ENCODE peak calls at places on chromosomes 16 and 17, in six cellular contexts. Q, S, K, B, Z and F are unnamed samples. For H3K4me1, the result is how much of the 10 kb centered on the place peaks cover.

GRCh38 chr16:668519-669171 is 713 bp downstream of the RHOT2 start:
- DNase-seq in B (no peak), Q (no peak), S (no peak), K (no peak), Z (no peak), F (no peak)

GRCh38 chr17:80727409-80727755 is 182.7 kb downstream of the RPTOR start:
- DNase-seq in B (no peak), Z (no peak), S (no peak), K (no peak), Q (no peak), F (no peak)

GRCh38 chr17:56594528-56595418 is 1.3 kb downstream of the NOG start:
- DNase-seq in S (peak), B (peak), K (peak), Z (peak), Q (peak), F (peak)

GRCh38 chr16:72856797-72857196 is 191.1 kb downstream of the ZFHX3 start:
- DNase-seq in S (no peak), B (peak), K (peak), Q (no peak), Z (no peak), F (no peak)

GRCh38 chr16:54362801-54363200 is 76.2 kb upstream of the IRX3 start:
- DNase-seq in K (no peak), Q (no peak), B (no peak), Z (no peak), S (no peak), F (no peak)

GRCh38 chr16:53282975-53283946 is 151.0 kb upstream of the RBL2 start:
- DNase-seq in S (peak), K (no peak), Q (peak), B (no peak), Z (peak), F (peak)

GRCh38 chr16:711548-712320 is 3.2 kb upstream of the METRN start:
- DNase-seq in Q (peak), S (no peak), Z (peak), K (peak), B (peak), F (peak)

GRCh38 chr17:82097187-82097918 is 683 bp downstream of the FASN start:
- DNase-seq in Q (peak), Z (peak), B (no peak), K (no peak), S (no peak), F (peak)

GRCh38 chr16:81444448-81445121 is at the start of gene CMIP:
- DNase-seq in Z (peak), K (peak), S (peak), B (peak), Q (peak), F (peak)

GRCh38 chr17:47275245-47275984 is 21.8 kb downstream of the ITGB3 start:
- DNase-seq in Z (peak), S (peak), K (peak), Q (peak), B (peak), F (no peak)

GRCh38 chr17:47276444-47276843 is 22.8 kb downstream of the ITGB3 start:
- DNase-seq in B (no peak), K (no peak), Z (no peak), Q (no peak), S (no peak), F (no peak)

GRCh38 chr17:47277921-47278320 is 24.3 kb downstream of the ITGB3 start:
- DNase-seq in Z (no peak), B (no peak), K (no peak), S (no peak), Q (peak), F (no peak)

GRCh38 chr17:47278561-47278960 is 24.9 kb downstream of the ITGB3 start:
- DNase-seq in Z (no peak), S (no peak), B (no peak), Q (no peak), K (no peak), F (no peak)

GRCh38 chr17:47276868-47277267 is 23.2 kb downstream of the ITGB3 start:
- DNase-seq in Q (peak), K (no peak), S (no peak), Z (peak), B (peak), F (peak)
- H2BK120ac ChIP-seq in Q (peak), K (no peak), S (no peak), Z (peak), B (no peak), F (peak)

GRCh38 chr17:50274142-50274944 is at the start of gene TMEM92:
- DNase-seq in Z (no peak), Q (no peak), K (peak), B (peak), S (peak), F (peak)
- H3K18ac ChIP-seq in Z (peak), Q (peak), K (peak), B (no peak), S (peak), F (peak)

GRCh38 chr17:1109606-1110523 is 69.9 kb downstream of the ABR start:
- DNase-seq in S (no peak), B (peak), Z (peak), Q (no peak), K (peak), F (peak)

GRCh38 chr17:1110844-1111598 is 68.8 kb downstream of the ABR start:
- DNase-seq in B (peak), S (no peak), Q (peak), Z (peak), K (peak), F (peak)

GRCh38 chr17:1111599-1112443 is 68.0 kb downstream of the ABR start:
- DNase-seq in Z (no peak), B (no peak), K (no peak), Q (no peak), S (no peak), F (no peak)

GRCh38 chr17:1110524-1110843 is 69.3 kb downstream of the ABR start:
- DNase-seq in Q (no peak), B (no peak), K (peak), Z (no peak), S (no peak), F (no peak)

GRCh38 chr17:1112875-1113274 is 66.9 kb downstream of the ABR start:
- DNase-seq in Z (peak), S (no peak), B (peak), K (peak), Q (no peak), F (no peak)
- H3K4me1 ChIP-seq in Z (half or more), S (under half), B (under half), K (under half), Q (under half), F (under half)

GRCh38 chr16:77833906-77834599 is 45.7 kb downstream of the VAT1L start:
- DNase-seq in S (peak), Q (peak), K (peak), B (peak), Z (peak), F (peak)
- H2BK120ac ChIP-seq in S (no peak), Q (peak), K (peak), B (no peak), Z (peak), F (peak)

GRCh38 chr16:89847056-89847929 is 19.0 kb downstream of the SPIRE2 start:
- DNase-seq in Z (no peak), K (no peak), B (no peak), Q (no peak), S (no peak), F (no peak)

GRCh38 chr16:89845417-89845816 is 17.1 kb downstream of the SPIRE2 start:
- DNase-seq in K (no peak), Z (no peak), S (no peak), B (no peak), Q (no peak), F (no peak)

GRCh38 chr16:89844739-89845339 is 16.6 kb downstream of the SPIRE2 start:
- DNase-seq in Z (no peak), B (no peak), Q (no peak), K (no peak), S (no peak), F (no peak)

GRCh38 chr16:89847930-89848297 is 19.6 kb downstream of the SPIRE2 start:
- DNase-seq in Q (no peak), B (no peak), K (no peak), Z (no peak), S (no peak), F (no peak)

GRCh38 chr16:89848974-89849373 is 20.7 kb downstream of the SPIRE2 start:
- DNase-seq in B (no peak), S (no peak), Q (no peak), Z (no peak), K (no peak), F (no peak)
- H3K18ac ChIP-seq in B (no peak), S (no peak), Q (no peak), Z (no peak), K (no peak), F (no peak)